ENCODE peak calls at places on chromosome 12, in seven cellular contexts. W is hepatocyte, J is mammary epithelial cell, L is fibroblast of lung, E is mucosa of descending colon, V is psoas muscle, A is thoracic aorta. G is an unnamed sample.

GRCh38 chr12:15532364-15532977 is 210.2 kb downstream of the PTPRO start:
- DNase-seq in W (peak; percentile 36), J (peak; percentile 70), L (peak; percentile 67), E (peak; percentile 79), V (no peak), A (no peak), G (no peak)

GRCh38 chr12:3055712-3056467 is 21.3 kb upstream of the TSPAN9 start:
- DNase-seq in W (no peak), J (no peak), L (peak; percentile 42), E (no peak), V (no peak), A (no peak), G (no peak)

GRCh38 chr12:105423921-105424320 is 93.4 kb downstream of the C12orf75 start:
- DNase-seq in W (no peak), J (no peak), L (no peak), E (no peak), V (no peak), A (no peak), G (no peak)

GRCh38 chr12:9114946-9115345 is 773 bp downstream of the A2M start:
- DNase-seq in W (no peak), J (peak; percentile 46), L (no peak), E (no peak), V (no peak), A (no peak), G (no peak)

GRCh38 chr12:44930972-44931600 is 55.0 kb upstream of the NELL2 start:
- DNase-seq in W (peak; percentile 88), J (peak; percentile 47), L (peak; percentile 49), E (no peak), V (no peak), A (no peak), G (no peak)

GRCh38 chr12:99390707-99391106 is 256.8 kb upstream of the GARIN6 start:
- DNase-seq in W (no peak), J (no peak), L (no peak), E (no peak), V (peak; percentile 7), A (no peak), G (no peak)

GRCh38 chr12:107399061-107399460 is 286.5 kb upstream of the PWP1 start:
- DNase-seq in W (no peak), J (no peak), L (peak; percentile 80), E (no peak), V (no peak), A (no peak), G (no peak)

GRCh38 chr12:55728185-55728931 is 451 bp downstream of the CD63 start:
- DNase-seq in W (peak; percentile 87), J (peak; percentile 44), L (peak; percentile 70), E (peak; percentile 83), V (peak; percentile 85), A (no peak), G (peak; percentile 94)

GRCh38 chr12:70876952-70877351 is 43.6 kb downstream of the PTPRR start:
- DNase-seq in W (peak; percentile 19), J (peak; percentile 75), L (peak; percentile 54), E (no peak), V (no peak), A (no peak), G (no peak)

GRCh38 chr12:48486261-48486660 is 4.0 kb downstream of the C12orf54 start:
- DNase-seq in W (no peak), J (peak; percentile 64), L (no peak), E (no peak), V (no peak), A (no peak), G (no peak)

GRCh38 chr12:98582093-98582492 is 11.4 kb upstream of the SLC25A3 start:
- DNase-seq in W (no peak), J (peak; percentile 28), L (peak; percentile 54), E (no peak), V (no peak), A (no peak), G (no peak)

GRCh38 chr12:124321556-124322270 is 26.8 kb downstream of the RFLNA start:
- DNase-seq in W (no peak), J (peak; percentile 9), L (peak; percentile 38), E (no peak), V (no peak), A (no peak), G (peak; percentile 23)

GRCh38 chr12:39807043-39807442 is 187.4 kb upstream of the ABCD2 start:
- DNase-seq in W (no peak), J (no peak), L (no peak), E (no peak), V (no peak), A (no peak), G (no peak)

GRCh38 chr12:21725731-21726130 is 48.8 kb downstream of the KCNJ8 start:
- DNase-seq in W (no peak), J (no peak), L (no peak), E (no peak), V (no peak), A (no peak), G (no peak)

DNA sequence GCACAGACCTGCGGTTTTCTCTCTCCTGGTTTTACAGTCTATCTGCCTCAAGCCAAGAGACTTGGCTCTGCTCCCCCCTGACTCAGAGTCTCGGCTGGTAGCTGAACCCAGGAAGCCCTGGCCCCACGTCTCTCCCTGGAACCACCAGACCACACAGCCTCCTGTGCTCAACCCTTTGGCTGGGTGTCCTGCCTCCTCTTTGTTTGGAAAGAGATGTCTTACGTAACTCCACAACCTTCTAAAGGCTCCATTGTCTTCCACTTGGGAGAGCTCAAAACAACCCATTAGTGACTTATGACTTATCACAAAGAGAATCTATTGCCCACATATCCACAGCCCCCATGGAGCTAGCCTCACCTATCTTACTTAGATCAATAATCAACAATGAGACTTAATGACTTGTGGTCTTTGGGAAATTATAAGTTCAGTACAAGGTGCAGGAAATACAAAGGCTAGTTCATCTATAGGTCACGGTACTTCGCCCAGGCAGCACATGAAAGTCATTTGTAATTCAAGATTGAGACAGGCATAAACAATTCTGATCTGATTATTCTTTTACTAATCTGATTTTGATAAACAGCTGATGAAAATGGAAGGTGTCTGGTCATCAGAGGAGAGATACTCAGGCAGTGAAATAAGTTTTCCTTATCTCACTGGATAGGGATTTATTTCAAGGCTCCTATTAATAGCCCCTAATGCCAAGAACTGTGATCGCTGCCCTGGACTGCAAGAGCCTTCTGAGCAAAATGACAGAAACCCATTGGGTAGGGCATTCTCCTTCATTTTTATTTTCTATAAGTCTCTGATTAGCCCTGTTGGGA is 44.3 kb downstream of the SSPN start:
- DNase-seq in W (no peak), J (peak; percentile 100), L (peak; percentile 100), E (no peak), V (peak; percentile 84), A (peak; percentile 57), G (peak; percentile 27)
- TF ChIP-seq CTCF in W (no peak), J (no peak), L (no peak), E (no peak), V (no peak), A (no peak), G (no peak)

GRCh38 chr12:103965255-103965589 is 450 bp upstream of the TDG start:
- DNase-seq in W (no peak), J (no peak), L (no peak), E (no peak), V (no peak), A (no peak), G (no peak)

GRCh38 chr12:103965590-103966407 is at the start of gene TDG:
- DNase-seq in W (peak; percentile 99), J (peak; percentile 98), L (peak; percentile 99), E (peak; percentile 97), V (peak; percentile 99), A (peak; percentile 94), G (peak; percentile 98)

GRCh38 chr12:103966736-103967135 is 1.1 kb downstream of the TDG start:
- DNase-seq in W (no peak), J (no peak), L (peak; percentile 49), E (no peak), V (no peak), A (no peak), G (no peak)

GRCh38 chr12:103973909-103974308 is 8.2 kb downstream of the TDG start:
- DNase-seq in W (no peak), J (no peak), L (no peak), E (no peak), V (no peak), A (no peak), G (no peak)

DNA sequence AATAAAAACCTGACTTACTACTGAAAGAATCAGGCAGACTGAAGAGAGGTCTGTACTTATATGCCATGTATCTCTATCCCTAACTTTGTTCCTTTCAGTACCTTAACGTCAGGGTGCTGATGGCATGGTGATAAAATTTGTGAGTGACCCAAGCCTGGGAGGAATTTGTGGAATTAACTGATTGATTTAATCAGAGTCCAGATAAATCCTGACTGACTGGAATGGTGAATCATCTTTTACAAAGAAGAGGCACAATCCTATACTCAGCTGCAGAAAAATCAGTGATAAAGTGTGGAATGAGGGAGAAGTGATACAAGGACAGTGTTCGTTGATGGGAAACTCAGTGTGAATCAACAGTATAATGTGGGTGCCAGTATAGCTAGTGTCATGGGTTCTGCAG is 3.7 kb downstream of the TDG start:
- DNase-seq in W (no peak), J (peak; percentile 23), L (peak; percentile 76), E (no peak), V (no peak), A (no peak), G (no peak)
- H3K4me1 ChIP-seq in W (peaks cover 23% of the 10 kb centered on the region), J (peaks cover 12% of the 10 kb centered on the region), L (peaks cover 4% of the 10 kb centered on the region), E (peaks cover 5% of the 10 kb centered on the region), V (peaks cover 52% of the 10 kb centered on the region), A (peaks cover 38% of the 10 kb centered on the region), G (peaks cover 4% of the 10 kb centered on the region)

DNA sequence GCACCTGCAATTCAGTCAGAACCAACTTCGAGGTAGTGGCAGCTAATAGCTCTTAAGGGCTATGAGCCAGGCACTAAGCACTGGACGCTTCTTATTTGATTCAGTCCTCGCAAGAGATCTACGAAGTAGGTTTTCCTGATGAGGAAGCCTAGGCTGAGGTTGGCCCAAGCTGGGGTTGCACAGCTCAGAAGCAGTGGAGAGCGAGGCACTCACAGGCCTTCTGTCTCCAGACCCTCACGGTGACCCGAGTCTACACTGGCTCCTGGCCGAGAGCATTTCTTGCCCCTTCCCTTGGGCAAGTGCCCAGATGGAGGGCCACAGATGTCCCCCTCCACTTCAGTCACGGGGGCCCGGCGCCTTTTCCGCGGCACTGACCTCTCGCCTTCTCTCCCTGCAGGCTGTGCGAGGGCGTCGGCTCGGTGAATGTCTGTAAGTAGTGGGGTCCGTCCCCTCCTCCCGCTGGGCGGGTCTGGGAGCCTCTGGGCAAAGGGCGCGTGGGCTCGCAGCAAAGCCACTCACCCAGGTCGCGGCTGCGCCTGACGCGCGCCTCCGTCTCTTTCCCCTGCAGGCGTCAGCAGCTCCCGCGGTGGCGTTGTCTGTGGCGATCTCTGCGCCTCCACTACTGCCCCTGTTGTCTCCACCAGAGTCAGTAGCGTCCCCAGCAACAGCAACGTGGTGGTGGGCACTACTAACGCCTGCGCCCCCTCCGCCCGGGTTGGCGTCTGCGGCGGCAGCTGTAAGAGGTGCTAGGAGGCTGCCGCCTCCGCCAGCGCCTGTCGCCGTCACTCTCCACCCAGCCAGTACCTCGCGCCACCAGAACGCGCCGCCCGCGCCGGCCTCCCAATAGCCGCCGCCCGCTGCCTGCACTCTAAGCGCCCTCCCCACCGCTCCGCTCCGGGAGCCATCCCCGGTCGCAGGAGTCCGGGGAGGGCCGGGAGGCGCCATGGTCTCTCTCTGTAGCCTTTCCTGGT is 13.1 kb downstream of the KRT83 start:
- DNase-seq in W (peak; percentile 85), J (peak; percentile 50), L (peak; percentile 58), E (peak; percentile 47), V (peak; percentile 78), A (no peak), G (peak; percentile 47)
- TF ChIP-seq CTCF in W (peak; percentile 15), J (no peak), L (no peak), E (no peak), V (peak; percentile 18), A (peak; percentile 67), G (no peak)

GRCh38 chr12:31749024-31749704 is 20.3 kb upstream of the AMN1 start:
- DNase-seq in W (peak; percentile 89), J (peak; percentile 100), L (peak; percentile 99), E (peak; percentile 91), V (peak; percentile 35), A (no peak), G (peak; percentile 88)
- H3K4me1 ChIP-seq in W (peaks cover 5% of the 10 kb centered on the region), J (peaks cover 15% of the 10 kb centered on the region), L (peaks cover 2% of the 10 kb centered on the region), E (peaks cover 12% of the 10 kb centered on the region), V (no peaks in the 10 kb centered on the region), A (peaks cover 13% of the 10 kb centered on the region), G (peaks cover 4% of the 10 kb centered on the region)

G was measured in pancreas.